ENCODE peak calls at places on chromosomes 11 and 22, in five cellular contexts. One of them, this sample, is unnamed.

GRCh38 chr11:114291847-114292680 is 4.1 kb upstream of the NNMT start:
- DNase-seq in cardiac muscle cell: peak
- DNase-seq in K562: no peak
- DNase-seq in hepatocyte: no peak
- DNase-seq in CD8-positive, alpha-beta T cell: no peak
- DNase-seq in this sample: no peak

GRCh38 chr11:2521681-2522630 is 77.1 kb downstream of the KCNQ1 start:
- DNase-seq in hepatocyte: no peak
- DNase-seq in K562: no peak
- DNase-seq in CD8-positive, alpha-beta T cell: no peak
- DNase-seq in cardiac muscle cell: no peak
- DNase-seq in this sample: peak

GRCh38 chr22:18023509-18024275 is 669 bp downstream of the MICAL3 start:
- DNase-seq in hepatocyte: peak
- DNase-seq in cardiac muscle cell: peak
- DNase-seq in CD8-positive, alpha-beta T cell: no peak
- DNase-seq in K562: peak
- DNase-seq in this sample: peak

GRCh38 chr22:31128156-31128555 is 5.4 kb downstream of the INPP5J start:
- DNase-seq in hepatocyte: no peak
- DNase-seq in CD8-positive, alpha-beta T cell: no peak
- DNase-seq in cardiac muscle cell: no peak
- DNase-seq in K562: no peak
- DNase-seq in this sample: peak

GRCh38 chr11:106172389-106172991 is 95.0 kb downstream of the AASDHPPT start:
- DNase-seq in K562: no peak
- DNase-seq in CD8-positive, alpha-beta T cell: no peak
- DNase-seq in hepatocyte: peak
- DNase-seq in cardiac muscle cell: no peak
- DNase-seq in this sample: no peak

GRCh38 chr22:48500481-48501230 is 1327.0 kb downstream of the BRD1 start:
- DNase-seq in hepatocyte: peak
- DNase-seq in cardiac muscle cell: no peak
- DNase-seq in K562: no peak
- DNase-seq in CD8-positive, alpha-beta T cell: no peak
- DNase-seq in this sample: peak

GRCh38 chr22:50274311-50274710 is 4.1 kb upstream of the MAPK11 start:
- DNase-seq in CD8-positive, alpha-beta T cell: no peak
- DNase-seq in hepatocyte: peak
- DNase-seq in K562: peak
- DNase-seq in cardiac muscle cell: peak
- DNase-seq in this sample: no peak

GRCh38 chr11:75626692-75627536 is 41.9 kb downstream of the MAP6 start:
- DNase-seq in CD8-positive, alpha-beta T cell: no peak
- DNase-seq in hepatocyte: no peak
- DNase-seq in cardiac muscle cell: no peak
- DNase-seq in K562: no peak
- DNase-seq in this sample: no peak

GRCh38 chr22:33210129-33210784 is 152.1 kb upstream of the SYN3 start:
- DNase-seq in hepatocyte: peak
- DNase-seq in cardiac muscle cell: peak
- DNase-seq in CD8-positive, alpha-beta T cell: no peak
- DNase-seq in K562: peak
- DNase-seq in this sample: no peak

GRCh38 chr11:92107331-92107730 is 117.3 kb upstream of the FAT3 start:
- DNase-seq in CD8-positive, alpha-beta T cell: no peak
- DNase-seq in cardiac muscle cell: no peak
- DNase-seq in K562: no peak
- DNase-seq in hepatocyte: no peak
- DNase-seq in this sample: no peak

GRCh38 chr11:125871391-125872137 is 15.9 kb upstream of the HYLS1 start:
- DNase-seq in hepatocyte: peak
- DNase-seq in K562: peak
- DNase-seq in cardiac muscle cell: peak
- DNase-seq in CD8-positive, alpha-beta T cell: no peak
- DNase-seq in this sample: no peak

GRCh38 chr11:93817426-93818348 is 32.7 kb downstream of the VSTM5 start:
- DNase-seq in CD8-positive, alpha-beta T cell: no peak
- DNase-seq in K562: no peak
- DNase-seq in hepatocyte: no peak
- DNase-seq in cardiac muscle cell: no peak
- DNase-seq in this sample: no peak

GRCh38 chr11:32341676-32342613 is 93.4 kb downstream of the WT1 start:
- DNase-seq in K562: no peak
- DNase-seq in hepatocyte: peak
- DNase-seq in CD8-positive, alpha-beta T cell: no peak
- DNase-seq in cardiac muscle cell: peak
- DNase-seq in this sample: no peak

GRCh38 chr11:66112640-66113098 is 42.6 kb downstream of the PACS1 start:
- DNase-seq in cardiac muscle cell: peak
- DNase-seq in K562: no peak
- DNase-seq in CD8-positive, alpha-beta T cell: no peak
- DNase-seq in hepatocyte: no peak
- DNase-seq in this sample: no peak

GRCh38 chr11:26331911-26332571 is at the start of gene ANO3:
- DNase-seq in CD8-positive, alpha-beta T cell: no peak
- DNase-seq in cardiac muscle cell: peak
- DNase-seq in K562: peak
- DNase-seq in hepatocyte: peak
- DNase-seq in this sample: peak

GRCh38 chr11:86793307-86793706 is 7.0 kb upstream of the PRSS23 start:
- DNase-seq in cardiac muscle cell: no peak
- DNase-seq in K562: no peak
- DNase-seq in hepatocyte: no peak
- DNase-seq in CD8-positive, alpha-beta T cell: no peak
- DNase-seq in this sample: no peak

GRCh38 chr11:129950319-129951034 is 52.2 kb downstream of the PRDM10 start:
- DNase-seq in cardiac muscle cell: peak
- DNase-seq in CD8-positive, alpha-beta T cell: no peak
- DNase-seq in hepatocyte: peak
- DNase-seq in K562: peak
- DNase-seq in this sample: no peak

GRCh38 chr22:36860438-36860820 is 377 bp upstream of the NCF4 start:
- DNase-seq in cardiac muscle cell: no peak
- DNase-seq in hepatocyte: no peak
- DNase-seq in K562: no peak
- DNase-seq in CD8-positive, alpha-beta T cell: no peak
- DNase-seq in this sample: no peak

GRCh38 chr11:69307871-69308381 is 14.0 kb downstream of the MYEOV start:
- DNase-seq in K562: no peak
- DNase-seq in CD8-positive, alpha-beta T cell: no peak
- DNase-seq in cardiac muscle cell: no peak
- DNase-seq in hepatocyte: no peak
- DNase-seq in this sample: peak

GRCh38 chr11:13923182-13923581 is 39.3 kb upstream of the SPON1 start:
- DNase-seq in cardiac muscle cell: no peak
- DNase-seq in CD8-positive, alpha-beta T cell: no peak
- DNase-seq in K562: no peak
- DNase-seq in hepatocyte: no peak
- DNase-seq in this sample: no peak

GRCh38 chr22:43343262-43343988 is at the start of gene SCUBE1:
- DNase-seq in K562: peak
- DNase-seq in hepatocyte: peak
- DNase-seq in CD8-positive, alpha-beta T cell: peak
- DNase-seq in cardiac muscle cell: peak
- DNase-seq in this sample: no peak

GRCh38 chr11:706439-706956 is 467 bp downstream of the EPS8L2 start:
- DNase-seq in cardiac muscle cell: peak
- DNase-seq in hepatocyte: peak
- DNase-seq in CD8-positive, alpha-beta T cell: no peak
- DNase-seq in K562: peak
- DNase-seq in this sample: peak

GRCh38 chr11:708511-708910 is 2.5 kb downstream of the EPS8L2 start:
- DNase-seq in CD8-positive, alpha-beta T cell: no peak
- DNase-seq in hepatocyte: no peak
- DNase-seq in K562: no peak
- DNase-seq in cardiac muscle cell: no peak
- DNase-seq in this sample: peak

GRCh38 chr11:707817-708420 is 1.9 kb downstream of the EPS8L2 start:
- DNase-seq in K562: no peak
- DNase-seq in hepatocyte: peak
- DNase-seq in cardiac muscle cell: no peak
- DNase-seq in CD8-positive, alpha-beta T cell: no peak
- DNase-seq in this sample: peak

GRCh38 chr11:705646-706438 is at the start of gene EPS8L2:
- DNase-seq in CD8-positive, alpha-beta T cell: no peak
- DNase-seq in K562: peak
- DNase-seq in hepatocyte: peak
- DNase-seq in cardiac muscle cell: no peak
- DNase-seq in this sample: peak

GRCh38 chr11:706957-707816 is 1.2 kb downstream of the EPS8L2 start:
- DNase-seq in K562: peak
- DNase-seq in hepatocyte: peak
- DNase-seq in CD8-positive, alpha-beta T cell: no peak
- DNase-seq in cardiac muscle cell: no peak
- DNase-seq in this sample: peak
- TF ChIP-seq CTCF in K562: no peak
- TF ChIP-seq CTCF in hepatocyte: peak
- TF ChIP-seq CTCF in CD8-positive, alpha-beta T cell: no peak
- TF ChIP-seq CTCF in cardiac muscle cell: no peak
- TF ChIP-seq CTCF in this sample: peak

DNA sequence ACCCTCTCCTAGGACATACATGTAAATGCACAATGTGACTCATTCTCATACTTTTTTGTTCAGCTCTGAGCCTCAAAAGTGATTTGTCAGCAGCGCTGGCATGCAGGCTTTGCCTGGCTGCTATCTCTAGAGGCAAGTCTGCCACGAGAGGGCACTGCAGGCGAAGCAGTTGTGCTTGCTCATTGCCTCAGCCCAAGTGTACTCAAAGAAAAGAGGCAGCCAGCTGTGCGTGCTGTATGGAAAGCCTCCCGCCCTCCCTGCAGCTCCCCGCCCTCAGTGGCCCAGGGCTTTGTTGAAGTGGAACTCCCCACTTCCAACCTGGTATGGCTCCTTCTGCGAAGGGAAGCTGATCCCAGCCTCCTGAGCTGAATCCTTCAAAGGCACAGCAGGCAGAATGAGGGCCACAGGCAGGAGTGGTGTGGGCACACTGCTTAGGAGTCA is 16.3 kb downstream of the SDHAF2 start:
- DNase-seq in CD8-positive, alpha-beta T cell: peak
- DNase-seq in K562: peak
- DNase-seq in hepatocyte: peak
- DNase-seq in cardiac muscle cell: peak
- DNase-seq in this sample: peak
- TF ChIP-seq CTCF in CD8-positive, alpha-beta T cell: peak
- TF ChIP-seq CTCF in K562: peak
- TF ChIP-seq CTCF in hepatocyte: peak
- TF ChIP-seq CTCF in cardiac muscle cell: peak
- TF ChIP-seq CTCF in this sample: peak

GRCh38 chr11:64916040-64916847 is 765 bp downstream of the ATG2A start:
- DNase-seq in CD8-positive, alpha-beta T cell: peak
- DNase-seq in cardiac muscle cell: peak
- DNase-seq in K562: peak
- DNase-seq in hepatocyte: peak
- DNase-seq in this sample: no peak

GRCh38 chr11:64915366-64915887 is 1.6 kb downstream of the ATG2A start:
- DNase-seq in cardiac muscle cell: no peak
- DNase-seq in hepatocyte: no peak
- DNase-seq in K562: no peak
- DNase-seq in CD8-positive, alpha-beta T cell: no peak
- DNase-seq in this sample: no peak

GRCh38 chr11:64918056-64918455 is 1.0 kb upstream of the ATG2A start:
- DNase-seq in hepatocyte: peak
- DNase-seq in CD8-positive, alpha-beta T cell: no peak
- DNase-seq in cardiac muscle cell: peak
- DNase-seq in K562: no peak
- DNase-seq in this sample: no peak

GRCh38 chr11:64917663-64917995 is 620 bp upstream of the ATG2A start:
- DNase-seq in CD8-positive, alpha-beta T cell: no peak
- DNase-seq in K562: no peak
- DNase-seq in hepatocyte: no peak
- DNase-seq in cardiac muscle cell: no peak
- DNase-seq in this sample: no peak

GRCh38 chr11:64916848-64917662 is at the start of gene ATG2A:
- DNase-seq in hepatocyte: peak
- DNase-seq in CD8-positive, alpha-beta T cell: peak
- DNase-seq in K562: peak
- DNase-seq in cardiac muscle cell: peak
- DNase-seq in this sample: no peak
- TF ChIP-seq CTCF in hepatocyte: no peak
- TF ChIP-seq CTCF in CD8-positive, alpha-beta T cell: no peak
- TF ChIP-seq CTCF in K562: no peak
- TF ChIP-seq CTCF in cardiac muscle cell: no peak
- TF ChIP-seq CTCF in this sample: no peak

GRCh38 chr22:19111140-19111539 is 11.1 kb downstream of the DGCR2 start:
- DNase-seq in cardiac muscle cell: no peak
- DNase-seq in K562: no peak
- DNase-seq in CD8-positive, alpha-beta T cell: no peak
- DNase-seq in hepatocyte: no peak
- DNase-seq in this sample: peak
- TF ChIP-seq CTCF in cardiac muscle cell: no peak
- TF ChIP-seq CTCF in K562: peak
- TF ChIP-seq CTCF in CD8-positive, alpha-beta T cell: no peak
- TF ChIP-seq CTCF in hepatocyte: no peak
- TF ChIP-seq CTCF in this sample: no peak